ENCODE peak calls at places on chromosomes 11 and 22, in nine cellular contexts. H, L, A, V, J, B, Q, R and Z are unnamed samples.
A peak's percentile ranks its signal among the peaks of the same experiment; 100 is the strongest.

GRCh38 chr11:673866-674265 is 21.2 kb downstream of the DEAF1 start:
- DNase-seq in H (no peak), L (no peak), A (no peak), V (no peak), J (no peak), B (no peak), Q (no peak), R (no peak), Z (no peak)

GRCh38 chr11:97974798-97975498 is 1045.8 kb upstream of the CNTN5 start:
- DNase-seq in H (no peak), L (no peak), A (no peak), V (peak; percentile 28), J (no peak), B (no peak), Q (no peak), R (no peak), Z (no peak)

GRCh38 chr11:625636-626319 is 1.0 kb upstream of the CDHR5 start:
- DNase-seq in H (peak; percentile 70), L (no peak), A (no peak), V (no peak), J (no peak), B (no peak), Q (no peak), R (no peak), Z (no peak)

GRCh38 chr11:44728085-44728410 is 1.3 kb downstream of the TSPAN18 start:
- DNase-seq in H (no peak), L (no peak), A (no peak), V (no peak), J (no peak), B (no peak), Q (no peak), R (no peak), Z (no peak)

GRCh38 chr11:5624489-5625278 is at the start of gene TRIM34:
- DNase-seq in H (peak; percentile 85), L (peak; percentile 68), A (no peak), V (peak; percentile 34), J (peak; percentile 55), B (peak; percentile 51), Q (peak; percentile 44), R (peak; percentile 85), Z (peak; percentile 87)

GRCh38 chr22:35835267-35835997 is 117.8 kb downstream of the APOL5 start:
- DNase-seq in H (no peak), L (no peak), A (no peak), V (no peak), J (peak; percentile 60), B (peak; percentile 34), Q (peak; percentile 41), R (peak; percentile 76), Z (peak; percentile 86)

GRCh38 chr22:37930952-37931440 is 22.4 kb downstream of the C22orf23 start:
- DNase-seq in H (no peak), L (no peak), A (no peak), V (no peak), J (no peak), B (no peak), Q (no peak), R (no peak), Z (no peak)

GRCh38 chr22:38826801-38827200 is 17.0 kb downstream of the NPTXR start:
- DNase-seq in H (no peak), L (no peak), A (no peak), V (no peak), J (no peak), B (no peak), Q (no peak), R (no peak), Z (no peak)

DNA sequence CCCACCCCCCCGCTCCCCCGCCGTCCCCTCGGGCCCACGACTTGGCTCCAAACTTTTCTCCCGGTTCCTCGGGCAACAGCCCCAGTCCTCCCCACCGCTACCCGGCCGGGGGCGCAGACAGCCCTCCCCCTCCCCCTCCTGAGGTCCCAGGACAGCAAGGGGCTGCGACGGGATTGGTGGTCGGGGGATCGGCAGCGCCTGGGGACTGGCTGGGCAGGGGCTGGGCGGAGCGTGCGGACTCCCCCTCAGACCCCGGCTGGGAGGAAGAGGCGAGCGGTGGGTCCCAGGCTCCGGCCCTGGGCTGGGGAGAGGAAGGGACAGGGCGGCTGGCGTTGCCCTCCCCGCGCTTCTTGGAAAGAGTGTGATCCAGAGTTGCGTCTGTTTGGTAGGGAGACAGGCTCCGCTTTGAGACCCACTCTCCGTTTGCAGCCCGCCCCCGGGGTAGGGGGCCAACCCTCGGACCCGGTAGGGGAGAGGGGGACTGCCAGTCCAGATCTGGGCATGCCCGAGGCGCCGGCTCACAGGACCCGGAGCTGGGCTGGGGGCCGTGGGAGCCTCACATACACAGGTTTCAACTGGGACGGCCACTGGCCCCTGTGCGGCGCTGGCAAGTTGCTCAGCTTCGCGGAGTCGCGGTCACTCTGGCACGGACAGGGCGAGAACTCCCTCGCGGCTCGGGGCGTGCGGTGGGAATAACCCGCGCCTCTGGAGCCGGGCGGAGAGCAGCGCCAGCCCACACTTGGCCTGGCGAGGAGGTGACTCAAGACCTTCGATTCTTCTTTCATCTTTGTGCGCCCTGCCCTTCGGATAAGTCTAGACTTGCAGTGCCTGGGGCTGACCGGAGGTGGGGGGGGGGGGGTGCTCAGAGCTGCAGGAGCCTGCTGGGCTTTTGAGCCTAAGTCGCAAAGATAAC is 1.0 kb downstream of the TSKU start:
- DNase-seq in H (peak; percentile 53), L (peak; percentile 73), A (peak; percentile 81), V (peak; percentile 96), J (peak; percentile 80), B (peak; percentile 96), Q (peak; percentile 81), R (peak; percentile 95), Z (peak; percentile 86)
- H3K4me3 ChIP-seq in H (peak overlapping the region; percentile 84), L (peak overlapping the region; percentile 71), A (peak overlapping the region; percentile 89), V (peak overlapping the region; percentile 80), J (peak overlapping the region; percentile 94), B (peak overlapping the region; percentile 91), Q (peak overlapping the region; percentile 98), R (peak overlapping the region; percentile 99), Z (peak overlapping the region; percentile 94)

GRCh38 chr11:3382613-3383275 is 3.8 kb upstream of the ZNF195 start:
- DNase-seq in H (peak; percentile 60), L (no peak), A (no peak), V (no peak), J (no peak), B (no peak), Q (no peak), R (no peak), Z (no peak)

GRCh38 chr11:3380706-3381570 is 2.0 kb upstream of the ZNF195 start:
- DNase-seq in H (peak; percentile 30), L (peak; percentile 43), A (no peak), V (peak; percentile 71), J (no peak), B (peak; percentile 89), Q (no peak), R (peak; percentile 68), Z (no peak)

GRCh38 chr11:3378426-3379423 is at the start of gene ZNF195:
- DNase-seq in H (peak; percentile 100), L (peak; percentile 90), A (peak; percentile 98), V (peak; percentile 99), J (peak; percentile 83), B (peak; percentile 99), Q (peak; percentile 99), R (peak; percentile 97), Z (peak; percentile 99)

DNA sequence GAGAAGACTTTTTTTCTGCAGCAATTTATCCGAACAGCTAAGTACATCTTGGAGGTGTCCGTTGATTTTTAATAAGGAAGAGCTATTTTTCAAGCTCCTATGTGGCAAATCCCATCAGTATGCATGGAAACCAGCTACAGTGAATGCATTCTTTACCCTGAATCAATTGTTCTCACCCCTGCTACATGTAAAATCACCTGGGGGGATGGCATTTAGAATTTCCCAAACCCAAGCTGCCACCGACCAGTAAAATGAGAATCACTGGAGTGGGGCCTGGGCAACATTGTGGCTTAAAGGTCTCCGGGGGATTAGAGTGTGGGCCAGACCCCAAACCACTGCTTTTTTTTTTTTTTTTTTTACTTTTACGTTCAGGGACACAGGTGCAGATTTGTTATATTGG is 2.8 kb upstream of the ZNF195 start:
- DNase-seq in H (no peak), L (no peak), A (no peak), V (peak; percentile 28), J (no peak), B (peak; percentile 55), Q (no peak), R (no peak), Z (no peak)
- H3K9ac ChIP-seq in H (no peak overlapping the region), L (no peak overlapping the region), A (no peak overlapping the region), V (peak overlapping the region; percentile 60), J (no peak overlapping the region), B (peak overlapping the region; percentile 87), Q (no peak overlapping the region), R (peak overlapping the region; percentile 73), Z (peak overlapping the region; percentile 73)

DNA sequence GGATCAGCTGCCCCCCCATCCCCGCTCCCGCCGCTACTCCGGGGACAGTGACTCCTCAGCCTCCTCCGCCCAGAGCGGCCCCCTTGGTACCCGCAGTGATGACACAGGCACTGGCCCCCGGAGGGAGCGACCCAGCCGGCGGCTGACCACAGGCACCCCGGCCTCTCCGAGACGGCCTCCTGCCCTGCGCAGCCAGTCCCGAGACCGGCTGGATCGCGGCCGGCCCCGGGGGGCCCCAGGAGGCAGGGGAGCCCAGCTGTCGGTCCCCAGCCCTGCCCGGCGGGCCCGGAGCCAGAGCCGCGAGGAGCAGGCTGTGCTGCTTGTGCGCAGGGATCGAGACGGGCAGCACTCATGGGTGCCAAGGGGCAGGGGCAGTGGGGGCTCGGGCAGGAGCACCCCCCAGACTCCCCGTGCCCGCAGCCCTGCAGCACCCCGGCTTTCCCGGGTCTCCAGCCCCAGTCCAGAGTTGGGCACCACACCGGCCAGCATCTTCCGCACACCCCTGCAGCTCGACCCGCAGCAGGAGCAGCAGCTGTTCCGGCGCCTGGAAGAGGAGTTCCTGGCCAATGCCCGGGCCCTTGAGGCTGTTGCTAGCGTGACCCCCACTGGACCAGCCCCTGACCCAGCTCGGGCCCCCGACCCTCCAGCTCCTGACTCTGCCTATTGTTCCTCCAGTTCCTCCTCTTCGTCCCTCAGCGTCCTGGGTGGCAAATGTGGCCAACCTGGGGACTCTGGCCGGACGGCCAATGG is 3.9 kb downstream of the RASL10A start:
- DNase-seq in H (no peak), L (no peak), A (no peak), V (no peak), J (no peak), B (no peak), Q (no peak), R (peak; percentile 61), Z (no peak)
- H3K4me3 ChIP-seq in H (no peak overlapping the region), L (peak overlapping the region; percentile 40), A (no peak overlapping the region), V (no peak overlapping the region), J (peak overlapping the region; percentile 21), B (no peak overlapping the region), Q (no peak overlapping the region), R (peak overlapping the region; percentile 38), Z (peak overlapping the region; percentile 44)

GRCh38 chr11:15097411-15097810 is 17.3 kb upstream of the INSC start:
- DNase-seq in H (no peak), L (no peak), A (no peak), V (no peak), J (no peak), B (no peak), Q (no peak), R (no peak), Z (no peak)

GRCh38 chr11:15091175-15091574 is 17.8 kb downstream of the CALCB start:
- DNase-seq in H (no peak), L (no peak), A (no peak), V (no peak), J (no peak), B (peak; percentile 11), Q (no peak), R (no peak), Z (no peak)

GRCh38 chr11:15091620-15092019 is 18.2 kb downstream of the CALCB start:
- DNase-seq in H (no peak), L (no peak), A (no peak), V (no peak), J (no peak), B (no peak), Q (no peak), R (no peak), Z (no peak)

GRCh38 chr11:15095736-15096228 is 18.9 kb upstream of the INSC start:
- DNase-seq in H (no peak), L (no peak), A (no peak), V (no peak), J (no peak), B (no peak), Q (no peak), R (peak; percentile 36), Z (no peak)

DNA sequence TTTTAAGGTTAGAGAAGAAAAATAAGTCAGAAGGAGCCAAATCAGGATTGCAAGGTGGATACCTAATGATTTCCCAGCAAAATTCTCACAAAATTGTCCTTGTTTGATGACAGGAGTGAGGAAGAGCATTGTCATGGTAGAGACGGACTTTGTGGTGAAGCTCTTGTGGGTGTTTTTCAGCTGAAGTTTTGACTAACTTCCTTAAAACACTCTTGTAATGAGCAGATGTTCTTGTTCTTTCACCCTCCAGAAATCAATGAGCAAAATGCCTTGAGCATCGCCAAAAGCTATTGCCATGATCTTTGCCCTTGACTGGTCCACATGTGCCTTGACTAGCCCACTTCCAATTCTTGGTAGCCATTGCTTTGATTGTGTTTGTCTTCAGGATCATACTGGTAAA is 20.0 kb downstream of the CALCB start:
- DNase-seq in H (no peak), L (no peak), A (no peak), V (no peak), J (no peak), B (no peak), Q (no peak), R (no peak), Z (no peak)
- H3K9ac ChIP-seq in H (no peak overlapping the region), L (no peak overlapping the region), A (no peak overlapping the region), V (no peak overlapping the region), J (no peak overlapping the region), B (no peak overlapping the region), Q (no peak overlapping the region), R (no peak overlapping the region), Z (no peak overlapping the region)